ENCODE peak calls at places on chromosomes 7 and 10, in seven cellular contexts. E is activated CD4-positive, CD25-positive, alpha-beta regulatory T cell; T is EL; N is retina; B is GM13977; W is stimulated activated CD4-positive, alpha-beta T cell treated with anti-CD3 and anti-CD28 coated beads, Interleukin-2, amount 100 ng/mL, for 48 hours; S is NCI-H1092 treated with DMSO at 0.1 percent for 48 hours. O is an unnamed sample.

GRCh38 chr10:124173298-124173900 is 80.0 kb upstream of the CHST15 start:
- DNase-seq in E (no peak), T (no peak), N (no peak), B (no peak), W (no peak), S (no peak), O (no peak)

GRCh38 chr10:4883079-4883739 is 57.2 kb downstream of the AKR1E2 start:
- DNase-seq in E (no peak), T (peak), N (no peak), B (no peak), W (no peak), S (no peak), O (peak)

GRCh38 chr7:24817339-24817738 is 60.1 kb upstream of the GSDME start:
- DNase-seq in E (no peak), T (no peak), N (no peak), B (no peak), W (no peak), S (no peak), O (peak)

GRCh38 chr10:13299437-13300287 is at the start of gene PHYH:
- DNase-seq in E (peak), T (peak), N (peak), B (peak), W (peak), S (peak), O (peak)

GRCh38 chr10:100969175-100970075 is at the start of gene SEMA4G:
- DNase-seq in E (peak), T (peak), N (peak), B (peak), W (peak), S (peak), O (peak)

GRCh38 chr7:149306854-149307253 is 44.9 kb downstream of the ZNF783 start:
- DNase-seq in E (no peak), T (no peak), N (no peak), B (no peak), W (no peak), S (no peak), O (no peak)

GRCh38 chr7:43721193-43721806 is 8.0 kb downstream of the COA1 start:
- DNase-seq in E (no peak), T (peak), N (peak), B (peak), W (no peak), S (peak), O (peak)

GRCh38 chr7:150948791-150949251 is 29.3 kb downstream of the KCNH2 start:
- DNase-seq in E (no peak), T (no peak), N (no peak), B (peak), W (no peak), S (no peak), O (no peak)

GRCh38 chr7:5077740-5078139 is 32.1 kb downstream of the RBAK start:
- DNase-seq in E (no peak), T (no peak), N (no peak), B (no peak), W (no peak), S (peak), O (peak)

GRCh38 chr7:138630059-138630610 is 71.0 kb downstream of the SVOPL start:
- DNase-seq in E (no peak), T (no peak), N (no peak), B (no peak), W (no peak), S (no peak), O (no peak)

GRCh38 chr10:26881600-26882331 is 21.0 kb upstream of the ABI1 start:
- DNase-seq in E (no peak), T (peak), N (peak), B (peak), W (no peak), S (peak), O (peak)

GRCh38 chr7:152970481-152970880 is 210.9 kb downstream of the ACTR3B start:
- DNase-seq in E (no peak), T (no peak), N (no peak), B (no peak), W (no peak), S (no peak), O (no peak)

GRCh38 chr10:45001382-45002148 is 842 bp downstream of the ZNF22 start:
- DNase-seq in E (no peak), T (peak), N (peak), B (peak), W (peak), S (peak), O (peak)

GRCh38 chr10:127332631-127333030 is 136.2 kb upstream of the INSYN2A start:
- DNase-seq in E (no peak), T (no peak), N (no peak), B (no peak), W (no peak), S (no peak), O (no peak)

GRCh38 chr10:71773221-71773971 is at the start of gene VSIR:
- DNase-seq in E (peak), T (peak), N (peak), B (peak), W (peak), S (peak), O (peak)

GRCh38 chr10:17649836-17650235 is 5.9 kb downstream of the STAM start:
- DNase-seq in E (no peak), T (peak), N (no peak), B (no peak), W (no peak), S (no peak), O (no peak)

GRCh38 chr7:19815546-19815945 is 42.1 kb upstream of the TMEM196 start:
- DNase-seq in E (no peak), T (peak), N (no peak), B (no peak), W (no peak), S (no peak), O (no peak)

GRCh38 chr7:130901209-130901783 is 167.3 kb upstream of the KLF14 start:
- DNase-seq in E (no peak), T (peak), N (peak), B (no peak), W (no peak), S (no peak), O (peak)

GRCh38 chr10:94112321-94112720 is 118.6 kb downstream of the PLCE1 start:
- DNase-seq in E (no peak), T (no peak), N (no peak), B (no peak), W (no peak), S (no peak), O (no peak)

GRCh38 chr10:101237080-101237817 is 8.0 kb upstream of the LBX1 start:
- DNase-seq in E (no peak), T (no peak), N (peak), B (no peak), W (no peak), S (no peak), O (peak)